ENCODE peak calls at places on chromosomes 5 and 9, in nine cellular contexts. S is left ventricle myocardium inferior, B is CD14-positive monocyte, D is bronchial epithelial cell, V is lower lobe of right lung, H is HepG2, J is tibial artery, O is Caco-2, T is choroid plexus epithelial cell. A is an unnamed sample.

GRCh38 chr9:25048098-25048497 is 502.4 kb upstream of the IZUMO3 start:
- DNase-seq in S (no peak), B (no peak), D (no peak), V (no peak), H (no peak), J (no peak), O (no peak), T (no peak), A (peak; percentile 16)

GRCh38 chr9:4289411-4290380 is 10.2 kb downstream of the GLIS3 start:
- DNase-seq in S (no peak), B (no peak), D (no peak), V (no peak), H (no peak), J (no peak), O (no peak), T (no peak), A (no peak)

GRCh38 chr9:7811679-7812078 is 12.1 kb upstream of the DMAC1 start:
- DNase-seq in S (no peak), B (no peak), D (no peak), V (no peak), H (no peak), J (no peak), O (no peak), T (no peak), A (no peak)

GRCh38 chr5:109478830-109479229 is 69.1 kb upstream of the PJA2 start:
- DNase-seq in S (no peak), B (no peak), D (no peak), V (no peak), H (no peak), J (no peak), O (no peak), T (no peak), A (no peak)

GRCh38 chr5:1874348-1874747 is 8.4 kb downstream of the IRX4 start:
- DNase-seq in S (no peak), B (no peak), D (no peak), V (no peak), H (no peak), J (no peak), O (no peak), T (no peak), A (no peak)

GRCh38 chr5:78527054-78527884 is 121.3 kb downstream of the LHFPL2 start:
- DNase-seq in S (peak; percentile 54), B (peak; percentile 90), D (peak; percentile 96), V (peak; percentile 54), H (no peak), J (peak; percentile 93), O (no peak), T (peak; percentile 97), A (peak; percentile 87)

GRCh38 chr5:122089614-122090013 is 11.6 kb upstream of the LOX start:
- DNase-seq in S (no peak), B (no peak), D (peak; percentile 69), V (no peak), H (no peak), J (no peak), O (no peak), T (peak; percentile 88), A (no peak)

GRCh38 chr9:98010450-98010849 is 27.3 kb downstream of the ANP32B start:
- DNase-seq in S (no peak), B (peak; percentile 58), D (peak; percentile 91), V (no peak), H (no peak), J (no peak), O (no peak), T (peak; percentile 88), A (peak; percentile 40)

GRCh38 chr5:158142182-158142581 is 283.2 kb upstream of the CLINT1 start:
- DNase-seq in S (no peak), B (no peak), D (no peak), V (no peak), H (no peak), J (no peak), O (no peak), T (no peak), A (no peak)

GRCh38 chr9:16202221-16202620 is 649.4 kb downstream of the CCDC171 start:
- DNase-seq in S (no peak), B (no peak), D (no peak), V (no peak), H (no peak), J (no peak), O (no peak), T (peak; percentile 59), A (no peak)

GRCh38 chr5:147460380-147460779 is 49.5 kb downstream of the DPYSL3 start:
- DNase-seq in S (no peak), B (no peak), D (no peak), V (no peak), H (no peak), J (no peak), O (no peak), T (no peak), A (no peak)

GRCh38 chr5:127746756-127747155 is 43.6 kb downstream of the CCDC192 start:
- DNase-seq in S (no peak), B (no peak), D (peak; percentile 43), V (no peak), H (no peak), J (no peak), O (no peak), T (peak; percentile 68), A (peak; percentile 43)

GRCh38 chr5:150313921-150314716 is 11.4 kb upstream of the ARSI start:
- DNase-seq in S (no peak), B (no peak), D (no peak), V (no peak), H (no peak), J (no peak), O (no peak), T (no peak), A (no peak)

GRCh38 chr9:116152390-116152789 is 1.2 kb upstream of the PAPPA start:
- DNase-seq in S (no peak), B (no peak), D (peak; percentile 43), V (no peak), H (peak; percentile 16), J (no peak), O (no peak), T (peak; percentile 81), A (peak; percentile 53)

GRCh38 chr9:34986541-34987047 is 3.0 kb upstream of the DNAJB5 start:
- DNase-seq in S (peak; percentile 36), B (peak; percentile 92), D (peak; percentile 91), V (peak; percentile 58), H (no peak), J (peak; percentile 67), O (no peak), T (peak; percentile 31), A (no peak)

GRCh38 chr9:133813749-133814585 is 75.8 kb upstream of the SARDH start:
- DNase-seq in S (peak; percentile 71), B (no peak), D (no peak), V (no peak), H (no peak), J (no peak), O (no peak), T (no peak), A (no peak)

GRCh38 chr5:95846554-95847260 is 24.2 kb upstream of the GLRX start:
- DNase-seq in S (peak; percentile 32), B (no peak), D (peak; percentile 84), V (no peak), H (peak; percentile 63), J (peak; percentile 80), O (peak; percentile 66), T (peak; percentile 89), A (peak; percentile 84)

GRCh38 chr9:83403864-83404263 is 134.3 kb downstream of the FRMD3 start:
- DNase-seq in S (no peak), B (no peak), D (peak; percentile 13), V (no peak), H (no peak), J (no peak), O (no peak), T (peak; percentile 51), A (no peak)

DNA sequence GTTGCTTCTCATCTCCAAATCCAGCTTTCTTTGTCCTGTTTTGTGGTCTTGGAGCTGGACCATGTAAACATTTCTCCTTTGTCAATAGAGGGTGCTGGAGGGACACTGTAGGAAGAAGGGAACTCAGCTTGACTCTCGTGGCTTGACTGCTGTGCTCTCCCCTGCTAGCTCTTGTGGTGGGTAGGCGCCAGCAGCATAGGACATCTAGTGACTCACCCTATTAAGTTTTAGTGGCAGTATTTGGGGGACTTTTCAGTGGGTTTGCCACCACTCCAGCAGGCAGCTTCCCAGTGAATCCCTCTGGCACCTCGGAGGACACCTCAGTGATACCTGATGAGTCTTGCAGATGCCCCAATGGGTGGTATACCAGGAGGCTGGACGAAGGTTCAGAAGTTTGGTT is 97.8 kb downstream of the TSSK1B start:
- DNase-seq in S (no peak), B (no peak), D (peak; percentile 61), V (no peak), H (peak; percentile 46), J (no peak), O (no peak), T (peak; percentile 88), A (peak; percentile 81)
- TF ChIP-seq CTCF in S (peak; percentile 65), B (no peak), D (peak; percentile 56), V (peak; percentile 32), H (peak; percentile 62), J (peak; percentile 14), O (peak; percentile 26), T (peak; percentile 76), A (peak; percentile 45)

GRCh38 chr9:74762950-74763349 is 124.8 kb downstream of the TRPM6 start:
- DNase-seq in S (no peak), B (no peak), D (no peak), V (no peak), H (no peak), J (no peak), O (no peak), T (no peak), A (no peak)
- TF ChIP-seq CTCF in S (no peak), B (no peak), D (no peak), V (no peak), H (no peak), J (no peak), O (no peak), T (peak; percentile 10), A (no peak)

GRCh38 chr5:135181653-135182052 is 147.6 kb upstream of the PITX1 start:
- DNase-seq in S (no peak), B (no peak), D (no peak), V (no peak), H (no peak), J (no peak), O (no peak), T (no peak), A (no peak)

GRCh38 chr5:135177591-135177990 is 143.6 kb upstream of the PITX1 start:
- DNase-seq in S (no peak), B (no peak), D (no peak), V (no peak), H (no peak), J (no peak), O (no peak), T (no peak), A (no peak)

GRCh38 chr5:135178476-135179155 is 144.6 kb upstream of the PITX1 start:
- DNase-seq in S (no peak), B (no peak), D (no peak), V (no peak), H (no peak), J (no peak), O (no peak), T (no peak), A (no peak)

GRCh38 chr5:135176991-135177390 is 143.0 kb upstream of the PITX1 start:
- DNase-seq in S (no peak), B (no peak), D (no peak), V (no peak), H (no peak), J (no peak), O (no peak), T (no peak), A (no peak)

GRCh38 chr5:135179308-135179980 is 145.4 kb upstream of the PITX1 start:
- DNase-seq in S (no peak), B (no peak), D (no peak), V (no peak), H (peak; percentile 35), J (no peak), O (peak; percentile 69), T (no peak), A (no peak)
- TF ChIP-seq CTCF in S (no peak), B (no peak), D (no peak), V (no peak), H (peak; percentile 9), J (no peak), O (peak; percentile 49), T (peak; percentile 2), A (no peak)

GRCh38 chr5:31664566-31664965 is 25.6 kb downstream of the PDZD2 start:
- DNase-seq in S (no peak), B (no peak), D (peak; percentile 25), V (no peak), H (peak; percentile 55), J (no peak), O (peak; percentile 62), T (peak; percentile 5), A (peak; percentile 59)
- TF ChIP-seq CTCF in S (no peak), B (no peak), D (no peak), V (no peak), H (peak; percentile 53), J (no peak), O (no peak), T (peak; percentile 3), A (no peak)

A was measured in MCF 10A.